ENCODE peak calls at places on chromosomes 6 and 20, in six cellular contexts. D is RWPE1, L is dorsolateral prefrontal cortex, O is left lung, E is spleen, I is pancreas. R is an unnamed sample.

GRCh38 chr6:161074496-161075140 is 83.0 kb downstream of the MAP3K4 start:
- DNase-seq in D (no peak), L (no peak), O (no peak), E (no peak), I (no peak), R (no peak)

GRCh38 chr6:38436726-38437465 is 202.8 kb downstream of the BTBD9 start:
- DNase-seq in D (peak; percentile 68), L (no peak), O (no peak), E (no peak), I (no peak), R (no peak)

GRCh38 chr6:6752129-6752528 is 163.6 kb downstream of the LY86 start:
- DNase-seq in D (no peak), L (no peak), O (no peak), E (no peak), I (no peak), R (no peak)

GRCh38 chr6:143514996-143515760 is 3.7 kb upstream of the FUCA2 start:
- DNase-seq in D (no peak), L (peak; percentile 71), O (no peak), E (no peak), I (peak; percentile 58), R (peak; percentile 26)

GRCh38 chr6:35669441-35669776 is 19.3 kb downstream of the FKBP5 start:
- DNase-seq in D (no peak), L (no peak), O (no peak), E (no peak), I (no peak), R (no peak)

GRCh38 chr20:58557713-58558335 is 42.6 kb upstream of the APCDD1L start:
- DNase-seq in D (no peak), L (no peak), O (no peak), E (no peak), I (no peak), R (no peak)

GRCh38 chr20:57671662-57672061 is 38.2 kb downstream of the PMEPA1 start:
- DNase-seq in D (peak; percentile 53), L (no peak), O (no peak), E (no peak), I (no peak), R (no peak)

GRCh38 chr20:41169791-41170351 is 32.5 kb downstream of the PLCG1 start:
- DNase-seq in D (peak; percentile 74), L (no peak), O (no peak), E (peak; percentile 41), I (no peak), R (no peak)

GRCh38 chr6:163962627-163963117 is 548.2 kb downstream of the QKI start:
- DNase-seq in D (no peak), L (no peak), O (no peak), E (no peak), I (no peak), R (no peak)

GRCh38 chr6:30542915-30543314 is 13.4 kb downstream of the GNL1 start:
- DNase-seq in D (no peak), L (no peak), O (no peak), E (no peak), I (no peak), R (no peak)

GRCh38 chr20:15927893-15928650 is 645.2 kb downstream of the KIF16B start:
- DNase-seq in D (no peak), L (no peak), O (no peak), E (no peak), I (no peak), R (no peak)

GRCh38 chr6:124947821-124948451 is 14.3 kb upstream of the RNF217 start:
- DNase-seq in D (no peak), L (no peak), O (no peak), E (no peak), I (no peak), R (no peak)

GRCh38 chr6:17984822-17985660 is 2.4 kb downstream of the KIF13A start:
- DNase-seq in D (no peak), L (peak; percentile 11), O (no peak), E (no peak), I (no peak), R (no peak)

GRCh38 chr20:15564981-15565380 is 1008.3 kb downstream of the KIF16B start:
- DNase-seq in D (no peak), L (no peak), O (no peak), E (no peak), I (no peak), R (no peak)

GRCh38 chr20:51958099-51958498 is 155.8 kb upstream of the SALL4 start:
- DNase-seq in D (no peak), L (no peak), O (no peak), E (no peak), I (no peak), R (no peak)

GRCh38 chr20:61169870-61170269 is 82.2 kb upstream of the CDH4 start:
- DNase-seq in D (no peak), L (no peak), O (no peak), E (no peak), I (no peak), R (no peak)

DNA sequence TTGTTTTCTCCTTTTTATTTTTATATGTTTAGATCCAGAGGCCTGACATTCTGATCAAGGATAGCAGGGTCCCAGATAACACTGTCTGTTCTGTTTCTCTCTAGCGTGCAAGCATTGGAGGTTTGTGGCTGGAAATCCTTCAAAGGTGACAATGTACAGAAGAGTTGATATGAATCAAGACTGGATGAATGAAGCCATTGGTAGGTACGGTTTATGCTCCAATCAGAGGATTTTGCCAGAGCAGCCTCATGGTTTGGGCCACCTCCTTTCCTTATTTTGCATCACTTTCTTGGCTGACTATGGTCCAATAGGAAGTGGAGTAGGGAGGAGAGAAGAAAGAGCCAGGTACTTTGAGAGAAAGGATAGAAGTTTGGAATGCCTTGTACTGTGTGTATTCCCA is 484.8 kb upstream of the JAG1 start:
- DNase-seq in D (no peak), L (no peak), O (no peak), E (no peak), I (no peak), R (no peak)
- H3K27ac ChIP-seq in D (no peak overlapping the region), L (no peak overlapping the region), O (no peak overlapping the region), E (no peak overlapping the region), I (no peak overlapping the region), R (no peak overlapping the region)

GRCh38 chr6:113876654-113877053 is 19.5 kb downstream of the MARCKS start:
- DNase-seq in D (no peak), L (no peak), O (no peak), E (no peak), I (no peak), R (no peak)
- H3K27ac ChIP-seq in D (no peak overlapping the region), L (no peak overlapping the region), O (no peak overlapping the region), E (no peak overlapping the region), I (no peak overlapping the region), R (no peak overlapping the region)

GRCh38 chr20:33251496-33251895 is 15.7 kb downstream of the BPIFA1 start:
- DNase-seq in D (no peak), L (peak; percentile 18), O (no peak), E (no peak), I (no peak), R (no peak)
- H3K27ac ChIP-seq in D (no peak overlapping the region), L (no peak overlapping the region), O (no peak overlapping the region), E (no peak overlapping the region), I (no peak overlapping the region), R (no peak overlapping the region)

GRCh38 chr6:113646701-113647100 is 210.4 kb upstream of the MARCKS start:
- DNase-seq in D (no peak), L (no peak), O (no peak), E (no peak), I (no peak), R (no peak)

GRCh38 chr6:113644861-113645575 is 212.1 kb upstream of the MARCKS start:
- DNase-seq in D (peak; percentile 69), L (no peak), O (no peak), E (no peak), I (no peak), R (no peak)

GRCh38 chr6:113647158-113647889 is 209.8 kb upstream of the MARCKS start:
- DNase-seq in D (no peak), L (no peak), O (no peak), E (no peak), I (no peak), R (no peak)

GRCh38 chr6:113645576-113645970 is 211.6 kb upstream of the MARCKS start:
- DNase-seq in D (peak; percentile 88), L (no peak), O (no peak), E (no peak), I (no peak), R (no peak)

DNA sequence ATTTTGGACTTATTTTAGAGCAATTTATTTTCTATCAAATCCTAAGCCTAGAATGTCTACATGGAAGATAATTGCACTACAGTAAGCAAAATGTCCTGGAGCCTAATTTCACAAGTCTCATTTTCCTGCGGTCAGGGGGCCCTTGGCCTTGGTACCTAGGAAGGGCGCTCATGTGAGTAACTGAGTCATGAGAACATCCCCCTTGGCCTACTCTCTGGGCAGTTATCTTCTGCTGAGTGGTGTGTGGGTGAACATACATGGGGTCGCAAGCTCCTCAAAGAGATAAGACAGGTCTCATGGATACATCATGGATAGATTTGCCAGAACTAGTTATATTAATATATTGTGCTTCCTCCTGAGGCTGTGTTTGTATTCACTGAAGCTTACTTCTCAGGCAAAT is 211.2 kb upstream of the MARCKS start:
- DNase-seq in D (no peak), L (no peak), O (no peak), E (no peak), I (no peak), R (no peak)
- H3K27ac ChIP-seq in D (peak overlapping the region; percentile 94), L (no peak overlapping the region), O (no peak overlapping the region), E (peak overlapping the region; percentile 67), I (no peak overlapping the region), R (no peak overlapping the region)

DNA sequence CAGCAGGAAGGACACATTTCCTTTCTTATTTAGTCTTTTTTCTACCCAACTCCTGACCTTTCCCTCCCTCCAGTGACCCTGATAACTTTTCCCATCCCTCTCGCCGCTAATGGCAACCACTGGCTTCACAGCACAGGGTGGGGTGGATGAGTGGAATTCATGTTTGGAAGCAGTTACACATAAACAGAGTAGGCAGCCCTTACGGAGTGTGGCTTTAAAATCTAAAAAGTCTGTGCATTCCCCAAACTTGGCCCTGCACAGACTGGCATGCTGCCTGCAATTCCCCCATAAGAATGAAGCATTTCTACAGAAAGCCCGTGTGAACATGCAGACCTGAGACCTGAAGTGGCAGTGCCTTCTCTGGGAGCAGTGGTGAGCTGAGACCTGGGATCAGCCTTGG is 275.9 kb upstream of the PRND start:
- DNase-seq in D (no peak), L (no peak), O (no peak), E (no peak), I (no peak), R (no peak)
- H3K27ac ChIP-seq in D (no peak overlapping the region), L (no peak overlapping the region), O (no peak overlapping the region), E (no peak overlapping the region), I (no peak overlapping the region), R (no peak overlapping the region)

DNA sequence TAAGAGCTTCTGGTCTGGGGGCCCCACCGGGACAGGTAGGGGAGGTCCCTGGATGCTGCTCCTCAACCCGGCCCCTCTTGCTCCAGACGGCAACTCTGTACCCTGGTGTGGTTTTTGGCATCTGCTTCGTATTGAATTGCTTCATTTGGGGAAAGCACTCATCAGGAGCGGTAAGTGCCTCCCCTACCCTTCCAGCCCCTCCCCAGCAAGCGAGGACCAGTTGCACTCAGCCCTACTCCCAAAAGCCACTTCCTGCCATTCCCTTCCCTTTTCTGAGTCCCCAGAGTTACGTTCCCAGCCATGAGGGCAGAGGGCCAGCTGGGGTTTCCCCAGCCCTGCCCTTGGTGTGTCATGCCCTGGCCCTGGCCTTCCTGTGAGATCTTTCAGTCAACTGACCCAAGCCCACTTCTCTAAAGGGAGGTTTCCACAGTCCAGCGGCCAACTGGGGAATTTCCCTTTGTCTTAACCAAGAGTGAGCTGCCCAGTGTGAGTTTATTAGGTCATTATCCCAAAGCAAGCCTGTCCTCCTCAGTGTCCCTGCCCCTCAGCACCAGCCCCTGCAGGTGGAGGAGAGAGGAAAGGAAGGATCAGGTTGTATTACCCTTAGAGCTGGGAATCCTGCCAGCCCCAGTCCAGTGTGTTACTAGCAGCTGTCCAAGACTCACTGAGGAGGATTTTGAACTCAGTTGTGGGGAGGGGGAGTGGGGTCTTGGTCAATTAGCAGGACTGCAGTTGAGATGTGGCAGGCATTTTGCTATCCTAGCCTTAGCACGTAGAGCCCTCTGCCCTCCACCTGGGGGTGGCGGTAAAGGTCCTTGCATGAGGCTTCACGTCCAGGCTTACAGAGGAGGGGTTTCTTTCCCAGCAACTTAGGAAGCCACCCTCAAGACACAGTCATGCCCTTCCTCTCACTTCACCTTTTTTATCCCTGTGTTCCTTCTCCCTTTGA is 45.8 kb downstream of the TM9SF4 start:
- DNase-seq in D (peak; percentile 56), L (no peak), O (peak; percentile 95), E (peak; percentile 90), I (peak; percentile 51), R (peak; percentile 95)
- H3K27ac ChIP-seq in D (peak overlapping the region; percentile 71), L (no peak overlapping the region), O (peak overlapping the region; percentile 80), E (peak overlapping the region; percentile 58), I (no peak overlapping the region), R (peak overlapping the region; percentile 36)